ENCODE peak calls at places on chromosomes 12 and 14, in five cellular contexts. One of them, this sample, is unnamed.

GRCh38 chr12:57258977-57259970 is 8.3 kb upstream of the STAC3 start:
- DNase-seq in uterus: no peak
- DNase-seq in heart left ventricle: peak
- DNase-seq in GM10248: no peak
- DNase-seq in glutamatergic neuron: no peak
- DNase-seq in this sample: no peak

GRCh38 chr14:34302654-34303053 is 159.4 kb downstream of the SPTSSA start:
- DNase-seq in uterus: no peak
- DNase-seq in heart left ventricle: no peak
- DNase-seq in GM10248: no peak
- DNase-seq in glutamatergic neuron: no peak
- DNase-seq in this sample: no peak

GRCh38 chr12:57135487-57135886 is 7.2 kb downstream of the LRP1 start:
- DNase-seq in uterus: peak
- DNase-seq in heart left ventricle: peak
- DNase-seq in GM10248: no peak
- DNase-seq in glutamatergic neuron: no peak
- DNase-seq in this sample: no peak

GRCh38 chr14:92609955-92610354 is 96.4 kb downstream of the RIN3 start:
- DNase-seq in uterus: no peak
- DNase-seq in heart left ventricle: no peak
- DNase-seq in GM10248: no peak
- DNase-seq in glutamatergic neuron: no peak
- DNase-seq in this sample: no peak

GRCh38 chr12:13313886-13314285 is 117.4 kb downstream of the EMP1 start:
- DNase-seq in uterus: no peak
- DNase-seq in heart left ventricle: no peak
- DNase-seq in GM10248: no peak
- DNase-seq in glutamatergic neuron: no peak
- DNase-seq in this sample: no peak

GRCh38 chr12:123264642-123265041 is 7.0 kb downstream of the CDK2AP1 start:
- DNase-seq in uterus: no peak
- DNase-seq in heart left ventricle: no peak
- DNase-seq in GM10248: peak
- DNase-seq in glutamatergic neuron: peak
- DNase-seq in this sample: peak

GRCh38 chr14:57834001-57834598 is 31.8 kb downstream of the SLC35F4 start:
- DNase-seq in uterus: no peak
- DNase-seq in heart left ventricle: no peak
- DNase-seq in GM10248: no peak
- DNase-seq in glutamatergic neuron: no peak
- DNase-seq in this sample: no peak

GRCh38 chr12:95396849-95397498 is 77.0 kb upstream of the METAP2 start:
- DNase-seq in uterus: no peak
- DNase-seq in heart left ventricle: no peak
- DNase-seq in GM10248: no peak
- DNase-seq in glutamatergic neuron: no peak
- DNase-seq in this sample: no peak

GRCh38 chr12:55681142-55682077 is 26.3 kb downstream of the ITGA7 start:
- DNase-seq in uterus: no peak
- DNase-seq in heart left ventricle: peak
- DNase-seq in GM10248: no peak
- DNase-seq in glutamatergic neuron: no peak
- DNase-seq in this sample: peak

GRCh38 chr12:98595152-98595988 is 1.9 kb downstream of the SLC25A3 start:
- DNase-seq in uterus: no peak
- DNase-seq in heart left ventricle: no peak
- DNase-seq in GM10248: no peak
- DNase-seq in glutamatergic neuron: no peak
- DNase-seq in this sample: no peak

GRCh38 chr12:118357327-118358007 is 15.2 kb downstream of the TAOK3 start:
- DNase-seq in uterus: peak
- DNase-seq in heart left ventricle: peak
- DNase-seq in GM10248: peak
- DNase-seq in glutamatergic neuron: no peak
- DNase-seq in this sample: no peak
- TF ChIP-seq CTCF in uterus: no peak
- TF ChIP-seq CTCF in heart left ventricle: no peak
- TF ChIP-seq CTCF in GM10248: peak
- TF ChIP-seq CTCF in glutamatergic neuron: peak
- TF ChIP-seq CTCF in this sample: peak

GRCh38 chr12:47752552-47752951 is 6.1 kb downstream of the RAPGEF3 start:
- DNase-seq in uterus: no peak
- DNase-seq in heart left ventricle: no peak
- DNase-seq in GM10248: no peak
- DNase-seq in glutamatergic neuron: no peak
- DNase-seq in this sample: no peak
- TF ChIP-seq CTCF in uterus: no peak
- TF ChIP-seq CTCF in heart left ventricle: no peak
- TF ChIP-seq CTCF in GM10248: no peak
- TF ChIP-seq CTCF in glutamatergic neuron: no peak
- TF ChIP-seq CTCF in this sample: no peak

DNA sequence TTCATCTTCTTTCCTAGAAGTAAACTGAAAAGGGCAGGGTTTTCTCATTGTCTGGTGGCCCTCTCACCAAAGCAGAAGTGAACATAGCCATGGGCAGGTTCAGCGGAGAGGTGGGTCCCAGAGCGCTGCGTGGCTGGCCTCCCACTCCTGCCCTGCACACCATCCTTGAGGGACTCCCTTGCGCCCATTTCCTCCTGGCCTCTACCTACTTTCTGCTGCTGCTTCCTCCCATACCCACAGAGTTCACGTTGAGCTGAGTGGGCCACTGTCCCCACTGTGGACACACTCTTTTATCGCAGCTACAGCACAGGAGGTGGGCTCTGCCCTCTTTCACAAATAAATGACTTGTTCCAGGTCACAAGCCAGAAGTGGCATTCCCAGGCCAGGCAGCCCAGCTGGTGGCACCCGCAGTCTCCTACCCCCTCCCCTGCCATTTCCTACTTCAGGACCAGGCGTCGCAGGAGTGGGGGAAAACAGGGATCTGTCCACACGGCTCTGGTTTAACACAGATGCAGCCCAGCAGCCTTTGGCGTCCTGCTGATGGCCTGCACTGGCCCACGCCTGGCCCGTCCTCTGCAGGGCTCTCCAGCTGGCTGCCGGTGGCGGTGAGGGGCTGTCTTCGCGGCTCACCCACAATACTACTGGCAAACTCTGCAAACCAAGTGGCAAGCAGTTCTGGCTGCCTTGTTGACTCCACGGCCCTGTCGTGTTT is 4.9 kb downstream of the SIVA1 start:
- DNase-seq in uterus: no peak
- DNase-seq in heart left ventricle: no peak
- DNase-seq in GM10248: no peak
- DNase-seq in glutamatergic neuron: no peak
- DNase-seq in this sample: no peak
- TF ChIP-seq CTCF in uterus: no peak
- TF ChIP-seq CTCF in heart left ventricle: no peak
- TF ChIP-seq CTCF in GM10248: no peak
- TF ChIP-seq CTCF in glutamatergic neuron: no peak
- TF ChIP-seq CTCF in this sample: no peak

GRCh38 chr12:7269273-7269672 is 34.6 kb upstream of the ACSM4 start:
- DNase-seq in uterus: no peak
- DNase-seq in heart left ventricle: no peak
- DNase-seq in GM10248: no peak
- DNase-seq in glutamatergic neuron: no peak
- DNase-seq in this sample: no peak
- TF ChIP-seq CTCF in uterus: no peak
- TF ChIP-seq CTCF in heart left ventricle: no peak
- TF ChIP-seq CTCF in GM10248: no peak
- TF ChIP-seq CTCF in glutamatergic neuron: no peak
- TF ChIP-seq CTCF in this sample: no peak

This sample was measured in endothelial cell.